ENCODE peak calls at places on chromosomes 16 and 17, in nine cellular contexts. D is gastrocnemius medialis; T is activated CD8-positive, alpha-beta T cell treated with anti-CD3 and anti-CD28 coated beads, Interleukin-2, amount 10 ng/mL, durations not matched to agents 7 days and 5 days; C is effector CD4-positive, alpha-beta T cell; N is COR-L47; F is NCI-H446 treated with DMSO at 0.1 percent for 48 hours; K is lung; V is effector memory CD4-positive, alpha-beta T cell; Q is germinal center. Z is an unnamed sample.

GRCh38 chr16:89401641-89402445 is 88.5 kb downstream of the ANKRD11 start:
- DNase-seq in D (no peak), T (no peak), C (no peak), N (no peak), F (no peak), K (no peak), V (no peak), Q (no peak), Z (no peak)

GRCh38 chr16:49643429-49644142 is 212.3 kb downstream of the ZNF423 start:
- DNase-seq in D (no peak), T (no peak), C (no peak), N (no peak), F (no peak), K (no peak), V (no peak), Q (no peak), Z (no peak)

GRCh38 chr16:49458221-49458620 is 84.6 kb downstream of the C16orf78 start:
- DNase-seq in D (no peak), T (no peak), C (no peak), N (no peak), F (no peak), K (no peak), V (no peak), Q (no peak), Z (no peak)

GRCh38 chr17:52410781-52411180 is 252.3 kb upstream of the CA10 start:
- DNase-seq in D (no peak), T (no peak), C (no peak), N (no peak), F (no peak), K (no peak), V (no peak), Q (no peak), Z (no peak)

GRCh38 chr17:74730491-74731346 is 6.3 kb upstream of the RAB37 start:
- DNase-seq in D (no peak), T (peak; percentile 79), C (no peak), N (no peak), F (no peak), K (no peak), V (peak; percentile 42), Q (no peak), Z (peak; percentile 79)

GRCh38 chr16:50842589-50842988 is 100.7 kb downstream of the CYLD start:
- DNase-seq in D (no peak), T (no peak), C (no peak), N (no peak), F (no peak), K (no peak), V (no peak), Q (no peak), Z (no peak)

GRCh38 chr17:63611354-63611753 is 10.7 kb downstream of the TACO1 start:
- DNase-seq in D (no peak), T (peak; percentile 43), C (no peak), N (no peak), F (no peak), K (no peak), V (no peak), Q (no peak), Z (no peak)

GRCh38 chr17:77959216-77959925 is 868 bp downstream of the TNRC6C start:
- DNase-seq in D (no peak), T (peak; percentile 58), C (peak; percentile 14), N (no peak), F (no peak), K (no peak), V (peak; percentile 9), Q (peak; percentile 42), Z (peak; percentile 25)

GRCh38 chr16:2204727-2205103 is 539 bp upstream of the MLST8 start:
- DNase-seq in D (no peak), T (no peak), C (no peak), N (no peak), F (no peak), K (no peak), V (no peak), Q (no peak), Z (no peak)

GRCh38 chr17:76036497-76037380 is 9.6 kb upstream of the EVPL start:
- DNase-seq in D (no peak), T (no peak), C (no peak), N (no peak), F (no peak), K (no peak), V (no peak), Q (no peak), Z (no peak)

GRCh38 chr16:89289428-89290395 is 72.2 kb downstream of the ZNF778 start:
- DNase-seq in D (peak; percentile 33), T (peak; percentile 77), C (peak; percentile 58), N (peak; percentile 13), F (no peak), K (peak; percentile 84), V (peak; percentile 53), Q (peak; percentile 92), Z (peak; percentile 63)

GRCh38 chr17:58281511-58282011 is 826 bp upstream of the MPO start:
- DNase-seq in D (no peak), T (no peak), C (no peak), N (no peak), F (no peak), K (no peak), V (no peak), Q (no peak), Z (no peak)

GRCh38 chr16:9412362-9413311 is 321.2 kb downstream of the HAPSTR1 start:
- DNase-seq in D (no peak), T (no peak), C (no peak), N (no peak), F (no peak), K (no peak), V (no peak), Q (no peak), Z (no peak)

GRCh38 chr16:23567602-23568001 is 10.1 kb downstream of the UBFD1 start:
- DNase-seq in D (no peak), T (no peak), C (no peak), N (no peak), F (no peak), K (no peak), V (no peak), Q (no peak), Z (no peak)

GRCh38 chr17:63698381-63698885 is 1.5 kb downstream of the LIMD2 start:
- DNase-seq in D (no peak), T (peak; percentile 44), C (peak; percentile 11), N (no peak), F (no peak), K (no peak), V (no peak), Q (peak; percentile 42), Z (peak; percentile 32)

GRCh38 chr17:4551796-4552525 is 3.2 kb downstream of the MYBBP1A start:
- DNase-seq in D (no peak), T (no peak), C (no peak), N (no peak), F (no peak), K (no peak), V (no peak), Q (no peak), Z (no peak)

GRCh38 chr17:29069526-29070041 is 26.6 kb downstream of the PIPOX start:
- DNase-seq in D (no peak), T (no peak), C (no peak), N (no peak), F (no peak), K (no peak), V (no peak), Q (no peak), Z (no peak)

GRCh38 chr17:43003542-43004172 is 2.9 kb upstream of the IFI35 start:
- DNase-seq in D (no peak), T (no peak), C (no peak), N (no peak), F (no peak), K (no peak), V (no peak), Q (no peak), Z (no peak)

GRCh38 chr17:8185580-8186445 is 4.2 kb downstream of the BORCS6 start:
- DNase-seq in D (peak; percentile 79), T (peak; percentile 90), C (peak; percentile 83), N (peak; percentile 38), F (peak; percentile 46), K (peak; percentile 89), V (peak; percentile 79), Q (peak; percentile 69), Z (peak; percentile 91)

GRCh38 chr17:82956146-82956725 is 116.4 kb upstream of the ZNF750 start:
- DNase-seq in D (no peak), T (no peak), C (no peak), N (no peak), F (no peak), K (no peak), V (no peak), Q (no peak), Z (no peak)

GRCh38 chr17:80442305-80442659 is 27.3 kb downstream of the ENDOV start:
- DNase-seq in D (no peak), T (no peak), C (no peak), N (no peak), F (no peak), K (no peak), V (no peak), Q (no peak), Z (no peak)

GRCh38 chr17:76500074-76500744 is 1.0 kb downstream of the RHBDF2 start:
- DNase-seq in D (no peak), T (no peak), C (no peak), N (no peak), F (no peak), K (no peak), V (no peak), Q (peak; percentile 37), Z (no peak)

GRCh38 chr17:48488548-48489106 is 42.2 kb downstream of the HOXB1 start:
- DNase-seq in D (no peak), T (no peak), C (no peak), N (no peak), F (no peak), K (no peak), V (no peak), Q (no peak), Z (no peak)